ENCODE peak calls at places on chromosome 1, in nine cellular contexts. J is A673, C is astrocyte, V is fibroblast of lung, A is neural progenitor cell, I is GM23248, Z is MM.1S, B is GM23338, Q is endothelial cell of umbilical vein. R is an unnamed sample.

GRCh38 chr1:2360588-2361364 is 30.6 kb downstream of the MORN1 start:
- DNase-seq in J (no peak), C (peak; percentile 19), V (no peak), A (no peak), I (no peak), Z (no peak), B (no peak), Q (peak; percentile 62), R (no peak)

GRCh38 chr1:226662704-226663326 is 76.3 kb downstream of the ITPKB start:
- DNase-seq in J (peak; percentile 57), C (peak; percentile 94), V (peak; percentile 97), A (no peak), I (peak; percentile 97), Z (peak; percentile 98), B (no peak), Q (peak; percentile 86), R (peak; percentile 88)

GRCh38 chr1:92571578-92571977 is 84.9 kb upstream of the GFI1 start:
- DNase-seq in J (no peak), C (no peak), V (no peak), A (no peak), I (no peak), Z (no peak), B (no peak), Q (no peak), R (no peak)

GRCh38 chr1:214791961-214792360 is 189.0 kb downstream of the CENPF start:
- DNase-seq in J (no peak), C (peak; percentile 72), V (no peak), A (no peak), I (peak; percentile 19), Z (no peak), B (no peak), Q (no peak), R (no peak)

GRCh38 chr1:226606311-226607267 is 58.0 kb downstream of the STUM start:
- DNase-seq in J (no peak), C (no peak), V (peak; percentile 17), A (no peak), I (peak; percentile 39), Z (no peak), B (peak; percentile 18), Q (no peak), R (no peak)

GRCh38 chr1:48572632-48573258 is 100.7 kb upstream of the SPATA6 start:
- DNase-seq in J (peak; percentile 79), C (peak; percentile 41), V (peak; percentile 50), A (peak; percentile 93), I (peak; percentile 55), Z (peak; percentile 31), B (peak; percentile 92), Q (peak; percentile 7), R (no peak)

GRCh38 chr1:156581661-156582387 is 2.3 kb downstream of the TTC24 start:
- DNase-seq in J (no peak), C (no peak), V (no peak), A (no peak), I (no peak), Z (no peak), B (no peak), Q (no peak), R (no peak)

GRCh38 chr1:242745079-242745478 is 220.6 kb upstream of the PLD5 start:
- DNase-seq in J (no peak), C (no peak), V (no peak), A (no peak), I (no peak), Z (no peak), B (no peak), Q (no peak), R (no peak)

DNA sequence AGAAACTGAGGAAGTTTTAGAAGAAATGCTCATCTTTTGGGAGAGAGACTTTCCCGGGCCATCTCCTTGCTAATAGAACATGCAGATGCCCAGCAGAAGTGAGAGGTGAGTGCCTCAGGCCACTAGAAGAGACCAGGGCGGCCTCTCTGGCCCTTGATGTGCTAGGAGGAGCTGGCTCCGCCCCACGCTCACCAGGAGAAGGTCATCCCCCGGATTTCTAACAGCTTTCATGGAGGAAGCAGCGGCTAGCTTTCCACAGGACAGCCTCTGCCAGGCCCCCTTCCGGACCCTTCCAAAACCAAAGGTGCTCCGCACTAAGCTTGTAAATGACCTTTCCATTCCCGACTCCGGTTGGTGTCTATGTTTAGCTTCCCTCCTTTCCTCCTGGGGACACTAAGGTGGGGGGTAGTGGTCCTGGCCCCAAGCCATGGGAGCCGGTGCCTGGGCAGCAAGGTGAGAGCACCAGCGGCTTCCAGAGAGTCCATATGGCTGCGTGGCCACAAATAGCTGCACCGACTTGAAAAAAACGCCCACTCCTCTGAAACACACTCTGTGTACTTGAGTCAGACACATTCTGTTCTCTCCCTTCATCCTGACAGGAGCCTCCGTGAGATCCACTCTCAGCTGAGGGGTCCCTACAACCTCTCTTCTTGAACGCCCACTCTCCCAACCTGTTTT is 249.9 kb downstream of the TNR start:
- DNase-seq in J (no peak), C (no peak), V (no peak), A (peak; percentile 18), I (no peak), Z (no peak), B (peak; percentile 30), Q (no peak), R (no peak)
- TF ChIP-seq EZH2 in J (no peak), C (no peak), V (no peak), A (no peak), I (no peak), Z (no peak), B (no peak), Q (peak; percentile 35), R (peak; percentile 48)

GRCh38 chr1:178725603-178726517 is 816 bp downstream of the RALGPS2 start:
- DNase-seq in J (peak; percentile 78), C (peak; percentile 88), V (peak; percentile 74), A (peak; percentile 86), I (peak; percentile 86), Z (peak; percentile 95), B (peak; percentile 93), Q (peak; percentile 86), R (peak; percentile 52)

GRCh38 chr1:178724386-178724733 is 684 bp upstream of the RALGPS2 start:
- DNase-seq in J (no peak), C (no peak), V (no peak), A (peak; percentile 9), I (no peak), Z (no peak), B (peak; percentile 34), Q (peak; percentile 26), R (no peak)

GRCh38 chr1:178723541-178723940 is 1.5 kb upstream of the RALGPS2 start:
- DNase-seq in J (no peak), C (no peak), V (peak; percentile 36), A (no peak), I (no peak), Z (no peak), B (no peak), Q (peak; percentile 88), R (no peak)

GRCh38 chr1:178726545-178726944 is 1.5 kb downstream of the RALGPS2 start:
- DNase-seq in J (no peak), C (no peak), V (no peak), A (no peak), I (no peak), Z (no peak), B (no peak), Q (no peak), R (no peak)

DNA sequence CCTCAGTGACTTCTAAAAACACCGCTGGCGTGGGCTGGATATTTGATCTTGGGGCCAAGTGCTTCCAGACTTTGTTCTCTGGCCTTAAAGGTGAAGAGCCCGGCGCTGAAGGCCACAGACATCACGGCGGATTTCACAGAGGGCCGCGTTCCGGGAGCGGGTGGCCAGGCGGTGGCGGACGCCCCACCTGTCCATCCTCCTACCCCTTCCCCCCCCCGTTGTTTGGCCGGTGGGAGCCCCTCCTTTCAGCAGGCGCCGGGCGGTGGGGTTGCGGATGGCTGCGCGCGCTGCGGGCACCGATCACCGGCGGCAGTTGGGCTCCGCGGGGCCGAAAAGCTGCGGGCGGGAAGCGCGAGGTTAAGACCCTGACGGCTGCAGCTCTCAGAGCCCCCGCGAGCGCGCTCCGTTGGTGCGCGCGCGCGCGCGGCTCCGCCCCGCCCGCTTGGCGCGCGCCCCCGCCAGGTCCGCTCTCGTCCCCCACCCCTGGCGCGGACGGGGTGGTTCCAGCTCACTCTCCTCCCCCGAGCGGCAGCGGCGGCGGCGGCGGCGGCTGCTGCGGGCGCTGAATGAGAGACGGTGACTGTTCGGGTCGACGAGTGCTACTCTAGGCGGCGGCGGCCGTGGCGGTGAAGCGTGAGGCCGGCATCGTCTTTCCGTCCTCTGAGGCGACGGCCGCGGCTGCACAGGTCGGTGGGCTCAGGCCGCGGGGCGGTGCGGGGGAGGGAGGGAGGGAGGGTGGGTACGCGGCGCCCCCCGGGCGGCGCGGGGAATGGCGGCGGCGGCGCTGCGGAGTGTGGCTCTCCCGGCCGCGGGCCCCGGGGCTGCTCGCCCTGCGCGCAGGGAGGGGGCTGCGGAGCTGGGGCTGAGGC is at the start of gene RALGPS2:
- DNase-seq in J (peak; percentile 84), C (peak; percentile 43), V (peak; percentile 58), A (peak; percentile 95), I (peak; percentile 89), Z (peak; percentile 88), B (peak; percentile 84), Q (peak; percentile 84), R (no peak)
- TF ChIP-seq EZH2 in J (no peak), C (no peak), V (no peak), A (peak; percentile 20), I (no peak), Z (no peak), B (no peak), Q (no peak), R (no peak)

GRCh38 chr1:37633950-37634553 is 640 bp downstream of the RSPO1 start:
- DNase-seq in J (no peak), C (no peak), V (no peak), A (peak; percentile 29), I (no peak), Z (no peak), B (peak; percentile 35), Q (no peak), R (no peak)

GRCh38 chr1:37634554-37635308 is at the start of gene RSPO1:
- DNase-seq in J (no peak), C (no peak), V (peak; percentile 20), A (peak; percentile 82), I (peak; percentile 64), Z (no peak), B (peak; percentile 46), Q (no peak), R (no peak)

GRCh38 chr1:37633040-37633949 is 1.4 kb downstream of the RSPO1 start:
- DNase-seq in J (no peak), C (no peak), V (no peak), A (peak; percentile 46), I (peak; percentile 12), Z (no peak), B (peak; percentile 37), Q (no peak), R (no peak)

GRCh38 chr1:37635309-37635902 is 714 bp upstream of the RSPO1 start:
- DNase-seq in J (no peak), C (no peak), V (no peak), A (no peak), I (no peak), Z (no peak), B (no peak), Q (no peak), R (no peak)

GRCh38 chr1:37636435-37636834 is 1.7 kb upstream of the RSPO1 start:
- DNase-seq in J (no peak), C (no peak), V (no peak), A (no peak), I (no peak), Z (no peak), B (no peak), Q (no peak), R (no peak)
- TF ChIP-seq EZH2 in J (no peak), C (no peak), V (no peak), A (no peak), I (no peak), Z (no peak), B (peak; percentile 43), Q (no peak), R (no peak)

GRCh38 chr1:243916160-243916559 is 66.1 kb upstream of the AKT3 start:
- DNase-seq in J (no peak), C (peak; percentile 32), V (no peak), A (no peak), I (peak; percentile 38), Z (no peak), B (no peak), Q (peak; percentile 37), R (no peak)

GRCh38 chr1:243917863-243918565 is 68.0 kb upstream of the AKT3 start:
- DNase-seq in J (no peak), C (peak; percentile 23), V (peak; percentile 37), A (peak; percentile 19), I (peak; percentile 68), Z (peak; percentile 24), B (peak; percentile 5), Q (no peak), R (no peak)

GRCh38 chr1:243912347-243912746 is 62.3 kb upstream of the AKT3 start:
- DNase-seq in J (no peak), C (no peak), V (no peak), A (no peak), I (no peak), Z (no peak), B (no peak), Q (no peak), R (no peak)

GRCh38 chr1:243921113-243921512 is 71.1 kb upstream of the AKT3 start:
- DNase-seq in J (no peak), C (no peak), V (no peak), A (no peak), I (no peak), Z (no peak), B (peak; percentile 17), Q (no peak), R (no peak)

DNA sequence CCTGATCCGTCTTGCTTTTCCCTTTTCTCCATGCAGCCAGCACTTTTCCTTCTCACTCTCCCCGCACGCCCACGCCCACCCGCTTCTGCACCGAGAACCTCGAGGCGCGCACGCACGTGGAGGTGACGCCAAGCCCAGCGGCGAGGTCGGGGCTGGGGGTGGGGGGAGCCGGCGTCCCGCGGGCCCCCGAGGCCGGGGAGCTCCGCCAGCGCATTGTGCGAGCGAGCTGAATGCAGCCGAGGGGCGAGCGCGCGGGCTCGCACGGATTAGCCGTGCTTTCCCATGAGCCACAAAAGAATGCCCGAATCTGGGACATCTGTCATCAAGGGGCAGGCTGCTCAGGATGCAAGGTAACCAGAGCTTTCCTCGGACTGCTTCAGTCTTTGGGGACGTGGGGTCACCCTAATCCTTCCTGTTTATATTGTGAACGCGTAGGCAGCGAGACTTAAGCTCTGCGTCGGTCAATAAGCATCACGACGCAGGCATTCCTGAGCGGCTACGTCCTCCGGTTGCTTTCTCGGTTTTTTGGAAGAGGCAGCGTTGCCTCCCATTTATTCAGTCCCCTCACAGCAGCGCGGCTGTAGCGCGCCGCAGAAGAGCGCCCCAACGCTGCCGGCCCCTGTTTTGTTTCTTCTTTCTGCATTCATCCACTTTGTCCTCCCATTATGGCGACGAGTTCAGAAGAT is 67.3 kb upstream of the AKT3 start:
- DNase-seq in J (peak; percentile 52), C (peak; percentile 85), V (peak; percentile 77), A (peak; percentile 95), I (peak; percentile 92), Z (no peak), B (peak; percentile 83), Q (peak; percentile 79), R (no peak)
- TF ChIP-seq EZH2 in J (no peak), C (no peak), V (peak; percentile 31), A (peak; percentile 52), I (no peak), Z (no peak), B (no peak), Q (no peak), R (peak; percentile 29)